ENCODE peak calls at places on chromosomes 16 and 17, in nine cellular contexts. V, K, F, C, G, N, I, L and U are unnamed samples.

GRCh38 chr17:80260791-80261158 is at the start of gene RNF213:
- DNase-seq in L (no peak), V (peak; percentile 86), N (no peak), G (peak; percentile 16), K (peak; percentile 64), I (peak; percentile 49), C (peak; percentile 85), F (peak; percentile 87), U (peak; percentile 51)

GRCh38 chr16:13046422-13046821 is 145.0 kb downstream of the SHISA9 start:
- DNase-seq in G (no peak), C (no peak), N (no peak), I (no peak), F (no peak), L (no peak), K (no peak), V (no peak), U (no peak)

GRCh38 chr17:77400445-77400870 is 259.7 kb downstream of the SEC14L1 start:
- DNase-seq in L (no peak), G (peak; percentile 77), C (no peak), V (no peak), I (peak; percentile 37), F (peak; percentile 82), K (peak; percentile 71), N (no peak), U (peak; percentile 77)

GRCh38 chr17:19002805-19003542 is 1.6 kb downstream of the FAM83G start:
- DNase-seq in I (peak; percentile 85), K (no peak), L (no peak), V (no peak), C (peak; percentile 15), F (no peak), N (no peak), G (no peak), U (no peak)

GRCh38 chr16:8567355-8568230 is 22.7 kb downstream of the TMEM114 start:
- DNase-seq in F (peak; percentile 78), I (peak; percentile 87), N (peak; percentile 51), V (peak; percentile 82), C (peak; percentile 80), L (peak; percentile 90), K (peak; percentile 98), G (peak; percentile 87), U (peak; percentile 92)

GRCh38 chr17:80363120-80363515 is 51.8 kb upstream of the ENDOV start:
- DNase-seq in I (no peak), F (no peak), N (no peak), G (no peak), V (no peak), L (no peak), K (no peak), C (no peak), U (no peak)

GRCh38 chr17:48177816-48178215 is 70.2 kb downstream of the SNX11 start:
- DNase-seq in G (no peak), N (no peak), K (no peak), F (no peak), I (no peak), L (no peak), V (no peak), C (no peak), U (no peak)

GRCh38 chr17:66982011-66982508 is 17.6 kb downstream of the CACNG4 start:
- DNase-seq in C (no peak), V (no peak), G (no peak), I (peak; percentile 78), F (no peak), N (no peak), K (no peak), L (peak; percentile 89), U (no peak)

GRCh38 chr17:72401883-72402726 is 281.3 kb downstream of the SOX9 start:
- DNase-seq in N (no peak), C (no peak), G (no peak), I (no peak), L (no peak), F (no peak), K (no peak), V (no peak), U (no peak)

GRCh38 chr16:54817432-54817831 is 113.2 kb upstream of the IRX5 start:
- DNase-seq in F (no peak), I (peak; percentile 2), C (no peak), N (no peak), K (peak; percentile 40), V (no peak), G (no peak), L (peak; percentile 14), U (no peak)

GRCh38 chr16:89880477-89881367 is 7.3 kb downstream of the TCF25 start:
- DNase-seq in K (no peak), V (no peak), C (no peak), G (no peak), N (no peak), F (peak; percentile 49), L (no peak), I (no peak), U (no peak)

GRCh38 chr17:41894791-41895331 is 23.9 kb downstream of the ACLY start:
- DNase-seq in V (peak; percentile 64), N (no peak), L (no peak), F (no peak), G (no peak), K (no peak), C (peak; percentile 69), I (peak; percentile 92), U (peak; percentile 30)

GRCh38 chr16:49636608-49637007 is 219.3 kb downstream of the ZNF423 start:
- DNase-seq in V (no peak), K (no peak), G (no peak), L (no peak), F (no peak), C (peak; percentile 37), N (no peak), I (no peak), U (no peak)

GRCh38 chr17:3724373-3725077 is 822 bp downstream of the HASPIN start:
- DNase-seq in V (peak; percentile 27), I (no peak), G (no peak), C (no peak), F (no peak), K (peak; percentile 33), N (no peak), L (no peak), U (no peak)

GRCh38 chr17:37884516-37884915 is 39.7 kb upstream of the TBC1D3K start:
- DNase-seq in I (no peak), G (no peak), K (peak; percentile 6), L (peak; percentile 8), N (no peak), V (no peak), C (no peak), F (no peak), U (no peak)